ENCODE peak calls at places on chromosomes 1 and 21, in five cellular contexts. One of them, this sample, is unnamed.
A peak's percentile ranks its signal among the peaks of the same experiment; 100 is the strongest.

GRCh38 chr1:241391926-241392710 is 35.1 kb upstream of the RGS7 start:
- DNase-seq in K562: no peak
- DNase-seq in SK-N-SH: no peak
- DNase-seq in H1: no peak
- DNase-seq in Panc1: no peak
- DNase-seq in this sample: no peak

GRCh38 chr1:106755682-106756406 is 300.6 kb upstream of the PRMT6 start:
- DNase-seq in K562: no peak
- DNase-seq in SK-N-SH: no peak
- DNase-seq in H1: no peak
- DNase-seq in Panc1: no peak
- DNase-seq in this sample: no peak

GRCh38 chr1:56645663-56646330 is 683 bp downstream of the PRKAA2 start:
- DNase-seq in H1: peak; percentile 51
- DNase-seq in K562: no peak
- DNase-seq in SK-N-SH: peak; percentile 34
- DNase-seq in Panc1: no peak
- DNase-seq in this sample: peak; percentile 21

GRCh38 chr1:73065585-73065984 is 783.2 kb upstream of the NEGR1 start:
- DNase-seq in H1: no peak
- DNase-seq in SK-N-SH: peak; percentile 1
- DNase-seq in K562: no peak
- DNase-seq in Panc1: no peak
- DNase-seq in this sample: no peak

GRCh38 chr1:47767741-47768100 is 229.5 kb downstream of the TRABD2B start:
- DNase-seq in K562: no peak
- DNase-seq in H1: no peak
- DNase-seq in Panc1: no peak
- DNase-seq in SK-N-SH: no peak
- DNase-seq in this sample: no peak

GRCh38 chr21:27804515-27804914 is 837.6 kb upstream of the ADAMTS5 start:
- DNase-seq in SK-N-SH: no peak
- DNase-seq in K562: no peak
- DNase-seq in Panc1: no peak
- DNase-seq in H1: no peak
- DNase-seq in this sample: no peak

GRCh38 chr1:244849189-244849866 is 13.9 kb downstream of the COX20 start:
- DNase-seq in K562: no peak
- DNase-seq in Panc1: no peak
- DNase-seq in H1: no peak
- DNase-seq in SK-N-SH: no peak
- DNase-seq in this sample: no peak

GRCh38 chr1:219405531-219406331 is 207.2 kb downstream of the ZC3H11B start:
- DNase-seq in Panc1: no peak
- DNase-seq in H1: no peak
- DNase-seq in SK-N-SH: no peak
- DNase-seq in K562: no peak
- DNase-seq in this sample: no peak

GRCh38 chr21:26945916-26946315 is 21.0 kb downstream of the ADAMTS5 start:
- DNase-seq in K562: no peak
- DNase-seq in SK-N-SH: no peak
- DNase-seq in Panc1: no peak
- DNase-seq in H1: no peak
- DNase-seq in this sample: no peak

GRCh38 chr1:82392513-82392912 is 591.8 kb downstream of the ADGRL2 start:
- DNase-seq in H1: no peak
- DNase-seq in SK-N-SH: no peak
- DNase-seq in K562: no peak
- DNase-seq in Panc1: no peak
- DNase-seq in this sample: no peak
- TF ChIP-seq SIN3A in H1: no peak
- TF ChIP-seq SIN3A in SK-N-SH: no peak
- TF ChIP-seq SIN3A in K562: no peak
- TF ChIP-seq SIN3A in Panc1: no peak
- TF ChIP-seq SIN3A in this sample: no peak

GRCh38 chr1:8315573-8316475 is 2.1 kb upstream of the SLC45A1 start:
- DNase-seq in SK-N-SH: peak; percentile 47
- DNase-seq in K562: no peak
- DNase-seq in H1: peak; percentile 55
- DNase-seq in Panc1: no peak
- DNase-seq in this sample: peak; percentile 69
- H3K27ac ChIP-seq in SK-N-SH: no peak overlapping the region
- H3K27ac ChIP-seq in K562: no peak overlapping the region
- H3K27ac ChIP-seq in H1: no peak overlapping the region
- H3K27ac ChIP-seq in Panc1: peak overlapping the region; percentile 98
- H3K27ac ChIP-seq in this sample: no peak overlapping the region

GRCh38 chr1:247440001-247440620 is 17.8 kb downstream of the OR2B11 start:
- DNase-seq in H1: no peak
- DNase-seq in SK-N-SH: no peak
- DNase-seq in K562: no peak
- DNase-seq in Panc1: no peak
- DNase-seq in this sample: no peak

GRCh38 chr1:247444571-247444970 is 13.3 kb downstream of the OR2B11 start:
- DNase-seq in K562: no peak
- DNase-seq in H1: peak; percentile 19
- DNase-seq in SK-N-SH: no peak
- DNase-seq in Panc1: no peak
- DNase-seq in this sample: no peak

GRCh38 chr1:247443641-247444040 is 14.3 kb downstream of the OR2B11 start:
- DNase-seq in SK-N-SH: no peak
- DNase-seq in K562: no peak
- DNase-seq in Panc1: no peak
- DNase-seq in H1: no peak
- DNase-seq in this sample: no peak

GRCh38 chr1:247441621-247442020 is 16.3 kb downstream of the OR2B11 start:
- DNase-seq in K562: no peak
- DNase-seq in Panc1: no peak
- DNase-seq in H1: no peak
- DNase-seq in SK-N-SH: no peak
- DNase-seq in this sample: no peak

DNA sequence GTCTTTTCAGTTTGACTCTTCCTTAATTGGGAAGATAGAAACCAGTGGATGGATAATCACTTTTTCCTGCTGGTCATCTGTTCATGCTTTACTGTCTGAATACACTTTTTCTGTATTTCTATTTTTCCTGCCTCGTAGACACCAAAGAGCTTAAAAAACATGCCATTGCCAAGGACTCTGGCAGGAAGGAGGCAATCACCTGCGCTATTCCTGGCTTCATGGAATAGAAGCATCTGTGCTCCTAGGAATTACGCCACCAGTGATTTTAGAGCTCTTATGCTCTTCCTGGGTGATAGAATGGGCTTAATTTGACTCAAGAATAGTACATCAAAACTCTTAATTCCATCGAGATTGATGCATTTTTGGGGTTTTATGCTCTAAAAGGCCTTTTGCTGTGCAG is 15.7 kb downstream of the OR2B11 start:
- DNase-seq in H1: no peak
- DNase-seq in K562: no peak
- DNase-seq in Panc1: no peak
- DNase-seq in SK-N-SH: no peak
- DNase-seq in this sample: no peak
- TF ChIP-seq SIN3A in H1: no peak
- TF ChIP-seq SIN3A in K562: no peak
- TF ChIP-seq SIN3A in Panc1: no peak
- TF ChIP-seq SIN3A in SK-N-SH: no peak
- TF ChIP-seq SIN3A in this sample: no peak

GRCh38 chr21:43884012-43884860 is 19.2 kb downstream of the AGPAT3 start:
- DNase-seq in H1: no peak
- DNase-seq in SK-N-SH: peak; percentile 49
- DNase-seq in Panc1: no peak
- DNase-seq in K562: peak; percentile 97
- DNase-seq in this sample: peak; percentile 73
- H3K27ac ChIP-seq in H1: no peak overlapping the region
- H3K27ac ChIP-seq in SK-N-SH: no peak overlapping the region
- H3K27ac ChIP-seq in Panc1: no peak overlapping the region
- H3K27ac ChIP-seq in K562: peak overlapping the region; percentile 98
- H3K27ac ChIP-seq in this sample: peak overlapping the region; percentile 76

This sample was measured in HepG2.